ENCODE peak calls at places on chromosomes 12 and 14, in seven cellular contexts. Z is gastrocnemius medialis, C is WERI-Rb-1, G is activated T-helper 1 cell treated with Interleukin-2 at 50 U/mL for 16 hours, U is left ventricle myocardium inferior, O is T-helper 1 cell, T is GDM1. A is an unnamed sample.
A peak's percentile ranks its signal among the peaks of the same experiment; 100 is the strongest.

GRCh38 chr12:49863946-49864816 is 21.3 kb upstream of the BCDIN3D start:
- DNase-seq in C (no peak), U (no peak), O (no peak), Z (no peak), T (no peak), G (no peak), A (no peak)

GRCh38 chr14:42057176-42057575 is 450.5 kb downstream of the LRFN5 start:
- DNase-seq in T (no peak), U (no peak), G (no peak), O (no peak), Z (no peak), C (no peak), A (no peak)

GRCh38 chr12:4288296-4289019 is 14.9 kb downstream of the CCND2 start:
- DNase-seq in Z (no peak), O (no peak), U (no peak), T (no peak), C (no peak), G (no peak), A (no peak)

GRCh38 chr14:34199585-34199984 is 248.7 kb upstream of the EGLN3 start:
- DNase-seq in U (no peak), Z (no peak), C (no peak), G (no peak), O (no peak), T (no peak), A (no peak)

GRCh38 chr12:3038166-3038565 is 39.0 kb upstream of the TSPAN9 start:
- DNase-seq in C (no peak), G (no peak), U (no peak), Z (no peak), O (no peak), T (no peak), A (no peak)

GRCh38 chr12:70842136-70842535 is 78.4 kb downstream of the PTPRR start:
- DNase-seq in Z (no peak), C (no peak), G (no peak), U (no peak), O (no peak), T (no peak), A (no peak)

GRCh38 chr12:106302401-106303201 is at the start of gene TCP11L2:
- DNase-seq in T (peak; percentile 60), U (peak; percentile 92), G (peak; percentile 86), Z (peak; percentile 86), C (peak; percentile 78), O (peak; percentile 88), A (peak; percentile 94)

GRCh38 chr14:73755434-73756014 is 41.3 kb upstream of the PNMA1 start:
- DNase-seq in Z (no peak), C (no peak), U (peak; percentile 54), O (no peak), G (no peak), T (no peak), A (no peak)

GRCh38 chr14:53528114-53528513 is 375.0 kb upstream of the DDHD1 start:
- DNase-seq in T (no peak), Z (no peak), C (no peak), G (no peak), O (no peak), U (no peak), A (no peak)

GRCh38 chr12:2295941-2296461 is 243.2 kb downstream of the CACNA1C start:
- DNase-seq in Z (no peak), U (no peak), O (no peak), G (no peak), C (no peak), T (no peak), A (no peak)

GRCh38 chr12:117313906-117314305 is 47.5 kb downstream of the NOS1 start:
- DNase-seq in U (no peak), Z (no peak), G (no peak), C (no peak), O (no peak), T (peak; percentile 12), A (no peak)

GRCh38 chr12:91331371-91331770 is 148.8 kb upstream of the DCN start:
- DNase-seq in T (no peak), U (no peak), O (no peak), G (no peak), C (peak; percentile 30), Z (no peak), A (no peak)

GRCh38 chr12:124531281-124531745 is 36.1 kb downstream of the NCOR2 start:
- DNase-seq in U (no peak), T (no peak), O (no peak), Z (no peak), G (no peak), C (peak; percentile 95), A (no peak)

GRCh38 chr14:55572578-55572977 is 7.4 kb upstream of the KTN1 start:
- DNase-seq in U (no peak), O (no peak), T (no peak), Z (no peak), C (no peak), G (no peak), A (peak; percentile 44)

GRCh38 chr12:45407188-45407850 is 191.4 kb downstream of the ANO6 start:
- DNase-seq in O (no peak), Z (peak; percentile 74), C (no peak), U (no peak), G (no peak), T (no peak), A (no peak)

GRCh38 chr14:69910871-69911270 is 31.7 kb downstream of the SMOC1 start:
- DNase-seq in G (no peak), T (no peak), Z (no peak), O (no peak), U (no peak), C (no peak), A (no peak)

GRCh38 chr12:14994610-14995009 is 21.8 kb downstream of the PDE6H start:
- DNase-seq in G (no peak), C (no peak), U (no peak), Z (no peak), T (no peak), O (no peak), A (no peak)

GRCh38 chr14:69692542-69693053 is 74.3 kb upstream of the SRSF5 start:
- DNase-seq in O (no peak), U (no peak), T (no peak), G (no peak), Z (no peak), C (peak; percentile 54), A (no peak)

GRCh38 chr14:35140718-35141581 is 18.6 kb downstream of the PRORP start:
- DNase-seq in Z (no peak), T (no peak), C (no peak), U (no peak), G (no peak), O (no peak), A (no peak)

GRCh38 chr14:57816568-57817284 is 49.2 kb downstream of the SLC35F4 start:
- DNase-seq in U (no peak), Z (no peak), G (no peak), C (no peak), T (no peak), O (no peak), A (no peak)